ENCODE peak calls at places on chromosomes 6 and 20, in nine cellular contexts. One of them, this sample, is unnamed.

GRCh38 chr20:8183526-8183925 is 51.5 kb downstream of the PLCB1 start:
- DNase-seq in PC-3: no peak
- DNase-seq in heart right ventricle: no peak
- DNase-seq in lung: no peak
- DNase-seq in HCT116: no peak
- DNase-seq in fibroblast of lung: no peak
- DNase-seq in upper lobe of right lung: no peak
- DNase-seq in esophagus squamous epithelium: no peak
- DNase-seq in psoas muscle: no peak
- DNase-seq in this sample: no peak

GRCh38 chr20:8722277-8722928 is 346.5 kb upstream of the PLCB4 start:
- DNase-seq in lung: no peak
- DNase-seq in heart right ventricle: peak; percentile 43
- DNase-seq in PC-3: peak; percentile 88
- DNase-seq in upper lobe of right lung: no peak
- DNase-seq in HCT116: peak; percentile 59
- DNase-seq in esophagus squamous epithelium: no peak
- DNase-seq in fibroblast of lung: peak; percentile 81
- DNase-seq in psoas muscle: no peak
- DNase-seq in this sample: no peak

GRCh38 chr20:35886537-35886936 is 67.8 kb downstream of the SCAND1 start:
- DNase-seq in upper lobe of right lung: no peak
- DNase-seq in PC-3: no peak
- DNase-seq in HCT116: no peak
- DNase-seq in esophagus squamous epithelium: no peak
- DNase-seq in fibroblast of lung: no peak
- DNase-seq in heart right ventricle: peak; percentile 74
- DNase-seq in lung: no peak
- DNase-seq in psoas muscle: no peak
- DNase-seq in this sample: no peak

GRCh38 chr6:36999467-37000125 is 5.9 kb upstream of the FGD2 start:
- DNase-seq in PC-3: no peak
- DNase-seq in psoas muscle: no peak
- DNase-seq in fibroblast of lung: no peak
- DNase-seq in upper lobe of right lung: no peak
- DNase-seq in esophagus squamous epithelium: no peak
- DNase-seq in HCT116: no peak
- DNase-seq in lung: no peak
- DNase-seq in heart right ventricle: no peak
- DNase-seq in this sample: no peak

GRCh38 chr6:106520711-106521367 is 108.5 kb downstream of the RTN4IP1 start:
- DNase-seq in lung: no peak
- DNase-seq in fibroblast of lung: no peak
- DNase-seq in esophagus squamous epithelium: no peak
- DNase-seq in upper lobe of right lung: peak; percentile 69
- DNase-seq in PC-3: no peak
- DNase-seq in HCT116: no peak
- DNase-seq in psoas muscle: no peak
- DNase-seq in heart right ventricle: no peak
- DNase-seq in this sample: no peak

GRCh38 chr20:17616480-17617211 is 46.8 kb downstream of the DSTN start:
- DNase-seq in PC-3: no peak
- DNase-seq in fibroblast of lung: no peak
- DNase-seq in esophagus squamous epithelium: no peak
- DNase-seq in psoas muscle: no peak
- DNase-seq in HCT116: no peak
- DNase-seq in heart right ventricle: no peak
- DNase-seq in upper lobe of right lung: peak; percentile 61
- DNase-seq in lung: peak; percentile 27
- DNase-seq in this sample: peak; percentile 40

GRCh38 chr6:21856844-21857243 is 263.3 kb downstream of the SOX4 start:
- DNase-seq in PC-3: peak; percentile 30
- DNase-seq in psoas muscle: no peak
- DNase-seq in HCT116: no peak
- DNase-seq in upper lobe of right lung: no peak
- DNase-seq in heart right ventricle: no peak
- DNase-seq in fibroblast of lung: peak; percentile 71
- DNase-seq in esophagus squamous epithelium: no peak
- DNase-seq in lung: no peak
- DNase-seq in this sample: no peak

GRCh38 chr6:168666751-168667427 is 225.9 kb downstream of the SMOC2 start:
- DNase-seq in lung: no peak
- DNase-seq in upper lobe of right lung: peak; percentile 23
- DNase-seq in fibroblast of lung: no peak
- DNase-seq in HCT116: no peak
- DNase-seq in esophagus squamous epithelium: no peak
- DNase-seq in PC-3: no peak
- DNase-seq in psoas muscle: no peak
- DNase-seq in heart right ventricle: no peak
- DNase-seq in this sample: no peak

GRCh38 chr20:15862178-15862577 is 711.1 kb downstream of the KIF16B start:
- DNase-seq in PC-3: peak; percentile 24
- DNase-seq in esophagus squamous epithelium: no peak
- DNase-seq in lung: no peak
- DNase-seq in fibroblast of lung: no peak
- DNase-seq in heart right ventricle: no peak
- DNase-seq in upper lobe of right lung: no peak
- DNase-seq in HCT116: no peak
- DNase-seq in psoas muscle: no peak
- DNase-seq in this sample: no peak

GRCh38 chr20:6418732-6419131 is 295.9 kb upstream of the FERMT1 start:
- DNase-seq in psoas muscle: no peak
- DNase-seq in lung: no peak
- DNase-seq in heart right ventricle: no peak
- DNase-seq in fibroblast of lung: peak; percentile 43
- DNase-seq in HCT116: no peak
- DNase-seq in PC-3: peak; percentile 69
- DNase-seq in esophagus squamous epithelium: no peak
- DNase-seq in upper lobe of right lung: no peak
- DNase-seq in this sample: no peak

DNA sequence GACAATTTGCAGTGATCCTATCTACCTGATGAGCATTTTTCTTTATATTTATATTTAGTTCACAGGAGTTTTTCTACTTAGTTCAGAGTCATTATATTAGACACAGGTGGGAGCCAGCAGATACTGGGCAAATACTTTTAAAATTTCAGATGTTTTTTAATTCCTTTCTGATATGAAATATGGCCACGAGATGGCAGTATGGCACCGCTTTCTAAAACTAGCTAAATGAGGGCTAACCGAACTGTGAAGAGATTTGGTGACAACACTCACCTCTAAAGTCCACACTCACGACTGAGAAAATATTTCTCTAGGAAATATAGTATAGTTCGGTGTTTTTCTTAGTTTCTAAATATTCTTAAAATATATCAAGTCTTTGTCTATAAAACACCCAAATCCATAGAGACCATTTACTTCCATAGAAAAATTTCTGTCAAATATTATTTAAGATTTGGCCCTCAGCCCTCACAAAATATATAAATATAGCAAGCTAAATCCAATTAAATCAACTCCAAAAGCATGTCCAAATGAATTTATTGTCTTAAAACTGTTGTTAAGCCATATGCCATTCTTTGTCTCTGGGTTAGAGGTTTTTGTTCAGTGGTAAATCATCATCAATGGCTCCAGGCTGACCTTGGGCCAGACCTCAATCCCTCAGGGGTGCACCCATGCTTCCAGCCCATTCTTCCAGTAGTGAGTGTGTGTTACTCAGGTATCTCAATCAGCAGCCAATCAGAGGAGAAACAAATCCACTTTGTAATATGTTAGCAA is 63.6 kb downstream of the HUS1B start:
- DNase-seq in heart right ventricle: peak; percentile 58
- DNase-seq in HCT116: peak; percentile 44
- DNase-seq in lung: peak; percentile 51
- DNase-seq in esophagus squamous epithelium: no peak
- DNase-seq in upper lobe of right lung: no peak
- DNase-seq in fibroblast of lung: peak; percentile 71
- DNase-seq in PC-3: peak; percentile 82
- DNase-seq in psoas muscle: no peak
- DNase-seq in this sample: no peak
- H3K36me3 ChIP-seq in heart right ventricle: no peaks in the 10 kb centered on the region
- H3K36me3 ChIP-seq in HCT116: peaks cover 5% of the 10 kb centered on the region
- H3K36me3 ChIP-seq in lung: peaks cover 27% of the 10 kb centered on the region
- H3K36me3 ChIP-seq in esophagus squamous epithelium: peaks cover 81% of the 10 kb centered on the region
- H3K36me3 ChIP-seq in upper lobe of right lung: peaks cover 51% of the 10 kb centered on the region
- H3K36me3 ChIP-seq in fibroblast of lung: peaks cover 1% of the 10 kb centered on the region
- H3K36me3 ChIP-seq in PC-3: peaks cover 28% of the 10 kb centered on the region
- H3K36me3 ChIP-seq in psoas muscle: no peaks in the 10 kb centered on the region
- H3K36me3 ChIP-seq in this sample: no peaks in the 10 kb centered on the region

GRCh38 chr6:149942461-149942829 is 631 bp downstream of the ULBP2 start:
- DNase-seq in lung: no peak
- DNase-seq in heart right ventricle: no peak
- DNase-seq in HCT116: no peak
- DNase-seq in psoas muscle: no peak
- DNase-seq in esophagus squamous epithelium: no peak
- DNase-seq in PC-3: no peak
- DNase-seq in fibroblast of lung: no peak
- DNase-seq in upper lobe of right lung: no peak
- DNase-seq in this sample: no peak
- TF ChIP-seq CTCF in lung: no peak
- TF ChIP-seq CTCF in heart right ventricle: no peak
- TF ChIP-seq CTCF in HCT116: no peak
- TF ChIP-seq CTCF in psoas muscle: no peak
- TF ChIP-seq CTCF in esophagus squamous epithelium: no peak
- TF ChIP-seq CTCF in PC-3: no peak
- TF ChIP-seq CTCF in fibroblast of lung: no peak
- TF ChIP-seq CTCF in upper lobe of right lung: no peak
- TF ChIP-seq CTCF in this sample: no peak

DNA sequence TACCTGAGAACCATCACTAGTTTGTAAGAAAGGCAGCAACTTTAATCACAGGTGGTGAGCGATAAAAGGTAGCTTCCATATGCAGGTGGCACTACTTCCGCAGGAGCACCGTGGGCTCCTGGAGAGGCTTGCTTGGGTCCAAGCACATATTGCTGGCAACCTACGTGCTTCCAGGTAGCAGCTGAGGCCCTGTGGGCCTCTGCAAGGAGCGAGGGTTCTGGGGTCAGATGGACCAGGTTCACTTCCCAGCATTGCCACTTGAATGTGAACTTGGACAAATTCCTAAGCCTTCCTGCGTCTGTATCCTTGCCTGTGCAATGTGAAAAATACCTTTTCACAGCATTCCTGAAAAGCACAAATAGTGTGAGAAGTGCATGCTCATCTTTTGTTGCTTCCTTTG is 31.0 kb downstream of the TXNDC5 start:
- DNase-seq in lung: no peak
- DNase-seq in PC-3: no peak
- DNase-seq in esophagus squamous epithelium: no peak
- DNase-seq in heart right ventricle: no peak
- DNase-seq in fibroblast of lung: no peak
- DNase-seq in upper lobe of right lung: no peak
- DNase-seq in HCT116: no peak
- DNase-seq in psoas muscle: no peak
- DNase-seq in this sample: no peak
- H3K36me3 ChIP-seq in lung: peaks cover 27% of the 10 kb centered on the region
- H3K36me3 ChIP-seq in PC-3: peaks cover 30% of the 10 kb centered on the region
- H3K36me3 ChIP-seq in esophagus squamous epithelium: peaks cover 52% of the 10 kb centered on the region
- H3K36me3 ChIP-seq in heart right ventricle: peaks cover 6% of the 10 kb centered on the region
- H3K36me3 ChIP-seq in fibroblast of lung: peaks cover 17% of the 10 kb centered on the region
- H3K36me3 ChIP-seq in upper lobe of right lung: peaks cover 41% of the 10 kb centered on the region
- H3K36me3 ChIP-seq in HCT116: peaks cover 31% of the 10 kb centered on the region
- H3K36me3 ChIP-seq in psoas muscle: peaks cover 7% of the 10 kb centered on the region
- H3K36me3 ChIP-seq in this sample: no peaks in the 10 kb centered on the region

GRCh38 chr6:16761469-16762264 is 407 bp upstream of the ATXN1 start:
- DNase-seq in heart right ventricle: peak; percentile 90
- DNase-seq in fibroblast of lung: peak; percentile 93
- DNase-seq in esophagus squamous epithelium: peak; percentile 65
- DNase-seq in upper lobe of right lung: peak; percentile 94
- DNase-seq in HCT116: peak; percentile 74
- DNase-seq in PC-3: peak; percentile 89
- DNase-seq in psoas muscle: peak; percentile 82
- DNase-seq in lung: peak; percentile 90
- DNase-seq in this sample: peak; percentile 92
- TF ChIP-seq CTCF in heart right ventricle: peak; percentile 25
- TF ChIP-seq CTCF in fibroblast of lung: no peak
- TF ChIP-seq CTCF in esophagus squamous epithelium: peak; percentile 7
- TF ChIP-seq CTCF in upper lobe of right lung: peak; percentile 26
- TF ChIP-seq CTCF in HCT116: no peak
- TF ChIP-seq CTCF in PC-3: no peak
- TF ChIP-seq CTCF in psoas muscle: peak; percentile 10
- TF ChIP-seq CTCF in lung: no peak
- TF ChIP-seq CTCF in this sample: no peak

GRCh38 chr20:41101660-41102059 is 35.7 kb upstream of the PLCG1 start:
- DNase-seq in HCT116: no peak
- DNase-seq in upper lobe of right lung: no peak
- DNase-seq in psoas muscle: no peak
- DNase-seq in PC-3: no peak
- DNase-seq in heart right ventricle: no peak
- DNase-seq in fibroblast of lung: no peak
- DNase-seq in lung: no peak
- DNase-seq in esophagus squamous epithelium: no peak
- DNase-seq in this sample: no peak
- H3K36me3 ChIP-seq in HCT116: peaks cover 83% of the 10 kb centered on the region
- H3K36me3 ChIP-seq in upper lobe of right lung: peaks cover 100% of the 10 kb centered on the region
- H3K36me3 ChIP-seq in psoas muscle: peaks cover 8% of the 10 kb centered on the region
- H3K36me3 ChIP-seq in PC-3: peaks cover 68% of the 10 kb centered on the region
- H3K36me3 ChIP-seq in heart right ventricle: no peaks in the 10 kb centered on the region
- H3K36me3 ChIP-seq in fibroblast of lung: peaks cover 15% of the 10 kb centered on the region
- H3K36me3 ChIP-seq in lung: peaks cover 29% of the 10 kb centered on the region
- H3K36me3 ChIP-seq in esophagus squamous epithelium: peaks cover 99% of the 10 kb centered on the region
- H3K36me3 ChIP-seq in this sample: peaks cover 64% of the 10 kb centered on the region

DNA sequence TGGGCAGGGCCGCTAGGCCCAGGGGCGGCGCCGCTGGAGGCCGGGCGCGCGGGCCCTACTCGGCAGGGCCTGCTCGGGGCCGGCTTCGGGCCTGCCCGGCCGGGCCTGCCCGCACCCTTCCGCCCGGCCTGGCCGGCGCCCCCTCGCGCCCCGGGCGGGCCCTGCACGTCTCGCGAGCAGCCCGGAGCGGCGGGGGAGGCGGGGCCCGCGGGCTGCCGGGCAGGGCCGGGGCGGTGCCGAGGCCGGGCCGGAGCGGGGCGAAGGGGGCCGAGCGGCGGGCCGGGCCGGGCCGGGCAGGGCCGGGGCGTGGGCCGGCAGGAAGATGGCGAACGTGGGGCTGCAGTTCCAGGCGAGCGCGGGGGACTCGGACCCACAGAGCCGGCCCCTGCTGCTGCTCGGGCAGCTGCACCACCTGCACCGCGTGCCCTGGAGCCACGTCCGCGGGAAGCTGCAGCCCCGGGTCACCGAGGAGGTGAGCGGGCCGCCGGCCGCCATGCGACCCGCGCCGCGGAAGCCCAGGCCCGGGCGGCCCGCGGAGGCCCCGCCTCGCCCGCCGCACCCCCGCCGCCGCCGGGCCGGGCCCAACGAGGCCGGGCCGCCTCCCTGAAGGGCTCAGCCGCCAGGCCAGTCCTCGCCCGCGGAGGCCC is at the start of gene NPEPL1:
- DNase-seq in lung: peak; percentile 56
- DNase-seq in HCT116: peak; percentile 28
- DNase-seq in fibroblast of lung: peak; percentile 74
- DNase-seq in PC-3: peak; percentile 88
- DNase-seq in esophagus squamous epithelium: no peak
- DNase-seq in upper lobe of right lung: peak; percentile 90
- DNase-seq in psoas muscle: peak; percentile 84
- DNase-seq in heart right ventricle: peak; percentile 50
- DNase-seq in this sample: peak; percentile 59
- TF ChIP-seq CTCF in lung: no peak
- TF ChIP-seq CTCF in HCT116: no peak
- TF ChIP-seq CTCF in fibroblast of lung: no peak
- TF ChIP-seq CTCF in PC-3: no peak
- TF ChIP-seq CTCF in esophagus squamous epithelium: no peak
- TF ChIP-seq CTCF in upper lobe of right lung: no peak
- TF ChIP-seq CTCF in psoas muscle: peak; percentile 31
- TF ChIP-seq CTCF in heart right ventricle: no peak
- TF ChIP-seq CTCF in this sample: no peak

This sample was measured in pancreas.